ENCODE peak calls at places on chromosome 6, in ten cellular contexts. L, W, B, Z, U, E, M, C, N and P are unnamed samples.

GRCh38 chr6:124958759-124959354 is 3.4 kb upstream of the RNF217 start:
- DNase-seq in E (no peak), W (no peak), C (no peak), U (no peak), M (no peak), B (no peak), N (no peak), Z (no peak), L (no peak), P (no peak)

GRCh38 chr6:110731898-110732297 is 83.4 kb downstream of the CDK19 start:
- DNase-seq in M (no peak), W (no peak), L (no peak), C (no peak), Z (no peak), B (no peak), U (no peak), N (no peak), E (peak; percentile 40), P (no peak)

GRCh38 chr6:2953098-2953497 is 18.3 kb downstream of the SERPINB6 start:
- DNase-seq in E (no peak), W (no peak), B (no peak), N (no peak), M (no peak), U (no peak), L (no peak), C (no peak), Z (no peak), P (no peak)

GRCh38 chr6:27177454-27178000 is 70.0 kb upstream of the PRSS16 start:
- DNase-seq in M (peak; percentile 65), W (peak; percentile 55), N (peak; percentile 70), C (peak; percentile 94), L (peak; percentile 83), U (peak; percentile 84), E (peak; percentile 94), B (peak; percentile 81), Z (peak; percentile 69), P (peak; percentile 86)

GRCh38 chr6:143964667-143965066 is 43.4 kb downstream of the PLAGL1 start:
- DNase-seq in B (peak; percentile 36), L (no peak), C (no peak), M (no peak), N (no peak), E (peak; percentile 75), W (no peak), U (no peak), Z (no peak), P (no peak)

GRCh38 chr6:16228709-16229665 is 9.4 kb upstream of the GMPR start:
- DNase-seq in B (no peak), C (no peak), E (no peak), L (no peak), U (no peak), W (no peak), N (no peak), Z (no peak), M (no peak), P (no peak)

GRCh38 chr6:148177589-148178233 is 164.9 kb upstream of the SASH1 start:
- DNase-seq in N (peak; percentile 56), B (peak; percentile 79), W (peak; percentile 20), U (peak; percentile 63), L (peak; percentile 88), M (peak; percentile 59), C (peak; percentile 29), E (peak; percentile 87), Z (peak; percentile 50), P (peak; percentile 69)

GRCh38 chr6:166927240-166927941 is 29.0 kb downstream of the RNASET2 start:
- DNase-seq in E (no peak), W (no peak), C (no peak), B (no peak), U (no peak), Z (no peak), M (no peak), N (no peak), L (no peak), P (no peak)

GRCh38 chr6:37804676-37805075 is 14.9 kb upstream of the ZFAND3 start:
- DNase-seq in U (no peak), C (no peak), N (no peak), B (no peak), L (no peak), Z (no peak), M (no peak), E (no peak), W (no peak), P (no peak)

GRCh38 chr6:37802810-37803209 is 16.7 kb upstream of the ZFAND3 start:
- DNase-seq in U (no peak), L (no peak), C (no peak), E (no peak), N (no peak), M (no peak), B (no peak), W (no peak), Z (no peak), P (no peak)

GRCh38 chr6:37809144-37809543 is 10.4 kb upstream of the ZFAND3 start:
- DNase-seq in B (no peak), N (no peak), C (no peak), L (no peak), U (no peak), E (no peak), Z (no peak), M (no peak), W (no peak), P (no peak)

GRCh38 chr6:37806213-37806612 is 13.3 kb upstream of the ZFAND3 start:
- DNase-seq in N (no peak), U (no peak), B (no peak), E (no peak), Z (no peak), W (no peak), M (no peak), C (no peak), L (no peak), P (no peak)

DNA sequence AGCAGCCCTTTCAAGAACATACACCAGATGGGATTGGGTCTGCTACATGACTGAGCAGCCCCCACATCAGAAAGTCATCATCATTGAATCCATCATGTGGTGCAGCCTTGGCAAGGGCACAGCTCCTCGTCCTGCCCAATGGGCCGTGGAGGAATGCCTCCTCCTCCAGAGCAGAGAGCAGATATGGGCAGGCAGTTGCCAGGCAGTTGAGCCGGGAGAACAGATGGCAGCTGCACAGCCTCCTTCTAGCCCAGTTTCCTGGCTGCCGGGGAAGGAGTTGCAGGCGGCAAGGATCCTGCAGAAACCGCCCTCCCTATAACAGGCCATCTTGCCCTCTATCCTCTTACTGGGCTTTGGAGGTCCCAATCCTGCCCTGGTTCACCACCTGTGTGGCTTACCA is 11.9 kb upstream of the ZFAND3 start:
- DNase-seq in M (no peak), E (peak; percentile 42), C (no peak), B (no peak), W (no peak), N (no peak), U (no peak), Z (no peak), L (no peak), P (no peak)
- TF ChIP-seq CTCF in M (no peak), E (no peak), C (no peak), B (no peak), W (no peak), N (peak; percentile 19), U (no peak), Z (no peak), L (no peak), P (no peak)

GRCh38 chr6:138537090-138537489 is 37.8 kb upstream of the NHSL1 start:
- DNase-seq in U (no peak), N (no peak), Z (no peak), M (no peak), L (no peak), B (no peak), E (no peak), W (peak; percentile 45), C (no peak), P (no peak)

GRCh38 chr6:138539882-138540281 is 40.6 kb upstream of the NHSL1 start:
- DNase-seq in Z (no peak), U (no peak), B (no peak), E (no peak), N (no peak), C (no peak), M (no peak), W (no peak), L (no peak), P (no peak)

GRCh38 chr6:138535728-138536454 is 36.6 kb upstream of the NHSL1 start:
- DNase-seq in W (no peak), E (no peak), U (no peak), N (no peak), M (no peak), C (no peak), L (no peak), Z (no peak), B (no peak), P (peak; percentile 42)

GRCh38 chr6:138540468-138540867 is 41.2 kb upstream of the NHSL1 start:
- DNase-seq in Z (no peak), B (no peak), W (peak; percentile 83), E (no peak), C (no peak), U (no peak), M (no peak), N (no peak), L (no peak), P (no peak)

GRCh38 chr6:138538390-138539031 is 39.2 kb upstream of the NHSL1 start:
- DNase-seq in U (no peak), E (no peak), Z (no peak), B (no peak), C (no peak), N (no peak), M (no peak), L (no peak), W (peak; percentile 45), P (no peak)
- TF ChIP-seq CTCF in U (no peak), E (no peak), Z (no peak), B (no peak), C (no peak), N (no peak), M (no peak), L (no peak), W (no peak), P (no peak)

GRCh38 chr6:44062105-44062770 is 65.0 kb downstream of the MRPL14 start:
- DNase-seq in B (no peak), W (no peak), E (no peak), C (no peak), Z (no peak), L (no peak), M (no peak), U (no peak), N (no peak), P (no peak)

GRCh38 chr6:44063561-44064059 is 63.6 kb downstream of the MRPL14 start:
- DNase-seq in E (no peak), B (no peak), U (no peak), W (no peak), L (no peak), M (no peak), Z (no peak), C (no peak), N (no peak), P (no peak)

GRCh38 chr6:44061375-44062104 is 65.7 kb downstream of the MRPL14 start:
- DNase-seq in N (no peak), E (no peak), C (no peak), B (no peak), Z (no peak), M (no peak), U (no peak), W (no peak), L (no peak), P (no peak)

GRCh38 chr6:44064089-44064947 is 62.9 kb downstream of the MRPL14 start:
- DNase-seq in N (no peak), E (no peak), C (peak; percentile 38), L (no peak), B (no peak), U (no peak), W (peak; percentile 76), M (peak; percentile 64), Z (peak; percentile 42), P (no peak)

DNA sequence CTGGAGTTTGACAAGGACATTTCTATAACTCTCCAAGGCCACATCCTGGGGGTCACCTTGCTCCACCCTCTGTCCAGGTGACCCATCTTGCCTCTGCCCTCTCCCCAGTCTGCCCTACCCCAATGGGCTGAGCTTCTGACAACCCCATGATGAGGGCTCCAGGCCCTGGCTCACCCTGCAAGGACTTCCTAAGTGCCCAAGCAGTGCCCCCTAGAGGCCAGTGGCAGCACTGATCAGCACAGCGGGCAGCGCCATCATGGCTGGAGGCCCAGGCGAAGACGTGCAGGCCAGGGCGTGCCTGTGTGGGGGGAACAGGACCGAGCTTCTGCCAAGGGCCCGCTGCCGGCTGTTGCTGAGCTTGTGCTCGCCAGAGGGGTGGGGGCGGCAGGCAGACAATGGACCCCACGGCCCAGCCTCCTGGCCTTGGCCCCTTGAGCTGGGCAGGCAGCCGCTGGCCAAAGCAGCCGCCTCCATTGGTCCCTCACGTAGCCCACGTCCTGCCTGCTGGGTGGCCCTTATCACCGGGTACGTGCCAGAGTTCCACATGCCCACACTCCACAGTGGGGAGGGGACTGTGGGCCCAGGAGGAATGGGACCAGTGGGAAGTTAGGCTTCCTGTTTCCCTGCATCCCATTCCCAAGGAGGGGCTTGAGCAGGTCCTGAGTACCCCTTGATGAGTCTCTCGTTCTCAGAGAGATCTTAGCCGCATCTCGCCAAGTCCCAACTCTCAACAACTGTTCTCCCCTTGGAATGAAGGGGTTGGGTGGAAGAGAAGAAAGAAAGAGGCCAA is 64.3 kb downstream of the MRPL14 start:
- DNase-seq in C (peak; percentile 58), M (no peak), E (peak; percentile 89), N (no peak), W (no peak), L (no peak), Z (peak; percentile 48), B (peak; percentile 92), U (no peak), P (no peak)
- TF ChIP-seq CTCF in C (peak; percentile 59), M (peak; percentile 59), E (peak; percentile 82), N (peak; percentile 52), W (peak; percentile 28), L (no peak), Z (peak; percentile 72), B (peak; percentile 86), U (no peak), P (peak; percentile 35)

DNA sequence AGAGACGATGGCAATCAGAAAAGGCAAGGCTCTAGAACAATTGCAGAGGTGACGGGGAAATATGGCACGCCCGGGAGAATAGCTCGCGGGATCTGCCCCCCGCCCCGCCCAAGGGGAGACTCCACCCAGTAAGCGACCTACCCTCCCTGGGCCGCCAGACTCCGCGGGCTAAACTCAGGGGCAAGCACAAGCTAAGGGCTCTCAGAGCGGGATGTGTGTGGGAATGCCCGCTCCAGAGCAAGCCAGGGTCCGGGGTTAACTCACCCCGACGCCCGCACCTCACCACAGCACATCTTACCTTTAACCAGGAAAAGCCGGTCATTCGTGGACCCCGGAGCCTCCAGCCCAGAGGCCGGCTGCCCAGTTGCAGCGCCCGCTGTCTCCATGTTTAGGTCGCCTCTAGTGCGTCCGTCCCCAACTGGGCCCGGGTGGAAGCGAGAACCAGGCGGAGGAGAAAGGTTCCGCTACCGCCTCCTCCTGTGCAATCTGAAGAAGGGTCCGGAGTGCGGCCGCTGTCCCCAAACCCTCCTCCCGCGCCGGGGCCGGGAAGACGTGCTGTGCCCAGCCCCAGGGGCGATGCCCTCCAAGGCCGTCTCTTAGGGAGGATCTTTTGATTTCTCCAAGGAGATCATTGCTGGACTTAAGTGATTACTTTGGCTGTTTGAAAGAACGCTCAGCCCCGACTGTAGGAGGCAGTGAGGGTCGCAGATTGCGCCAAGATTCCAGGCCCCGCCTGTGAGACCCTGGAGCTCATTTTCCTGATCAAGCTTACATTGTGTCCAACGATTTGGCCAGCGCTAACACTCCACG is at the start of gene TMEM242:
- DNase-seq in N (peak; percentile 97), U (peak; percentile 92), C (peak; percentile 96), M (peak; percentile 82), Z (peak; percentile 85), B (peak; percentile 93), E (peak; percentile 96), L (peak; percentile 93), W (peak; percentile 78), P (peak; percentile 94)
- TF ChIP-seq CTCF in N (peak; percentile 51), U (peak; percentile 9), C (no peak), M (no peak), Z (peak; percentile 11), B (no peak), E (no peak), L (no peak), W (peak; percentile 23), P (peak; percentile 43)